ENCODE peak calls at places on chromosomes 11 and 22, in four cellular contexts. K is NCI-H510A treated with DMSO at 0.1 percent for 48 hours, V is NCI-H748 treated with DMSO at 0.1 percent for 48 hours, X is cardiac septum. D is an unnamed sample.

GRCh38 chr22:32202161-32202538 is 2.7 kb downstream of the RFPL2 start:
- DNase-seq in K (no peak), V (no peak), X (no peak), D (no peak)

GRCh38 chr11:115314330-115314729 is 189.9 kb downstream of the CADM1 start:
- DNase-seq in K (no peak), V (no peak), X (no peak), D (no peak)

GRCh38 chr11:36354221-36355003 is 58.3 kb downstream of the PRR5L start:
- DNase-seq in K (no peak), V (no peak), X (no peak), D (no peak)

GRCh38 chr11:27926981-27927481 is 180.9 kb downstream of the KIF18A start:
- DNase-seq in K (no peak), V (no peak), X (no peak), D (no peak)

GRCh38 chr11:76135491-76135890 is 70.8 kb downstream of the WNT11 start:
- DNase-seq in K (no peak), V (no peak), X (no peak), D (no peak)

GRCh38 chr11:111585371-111585770 is 16.9 kb upstream of the SIK2 start:
- DNase-seq in K (no peak), V (no peak), X (no peak), D (no peak)

GRCh38 chr11:5224538-5225479 is 2.1 kb downstream of the HBB start:
- DNase-seq in K (no peak), V (no peak), X (no peak), D (no peak)

GRCh38 chr22:39943941-39944624 is 16.1 kb upstream of the TMA7B start:
- DNase-seq in K (no peak), V (peak), X (no peak), D (no peak)

GRCh38 chr22:20658433-20659222 is 115.3 kb upstream of the SERPIND1 start:
- DNase-seq in K (no peak), V (no peak), X (no peak), D (no peak)

D was measured in T47D.